ENCODE peak calls at places on chromosomes 5 and 9, in seven cellular contexts. Y is HS-5; U is cerebellar cortex; B is activated naive CD4-positive, alpha-beta T cell treated with Interleukin-2 at 50 U/mL for 16 hours; N is NCI-H1417; X is NCI-H460; K is stimulated activated CD4-positive, alpha-beta T cell treated with anti-CD3 and anti-CD28 coated beads, Interleukin-4, amount 100 ng/mL, for 24 hours. Z is an unnamed sample.

GRCh38 chr9:28037968-28038367 is 464.7 kb upstream of the C9orf72 start:
- DNase-seq in X (no peak), U (no peak), N (no peak), K (no peak), B (no peak), Y (no peak), Z (no peak)

GRCh38 chr5:72447751-72448150 is 59.5 kb downstream of the ZNF366 start:
- DNase-seq in K (no peak), X (no peak), N (no peak), U (no peak), Y (no peak), B (no peak), Z (no peak)

GRCh38 chr5:10301266-10301665 is 6.4 kb downstream of the CMBL start:
- DNase-seq in B (no peak), X (no peak), N (peak; percentile 72), K (no peak), Y (no peak), U (no peak), Z (no peak)

GRCh38 chr9:134326754-134327526 is 685 bp downstream of the RXRA start:
- DNase-seq in N (peak; percentile 59), X (no peak), U (no peak), Y (no peak), K (no peak), B (no peak), Z (no peak)

GRCh38 chr5:122350496-122350895 is 38.5 kb downstream of the SNCAIP start:
- DNase-seq in U (no peak), Y (no peak), N (no peak), B (no peak), K (no peak), X (no peak), Z (no peak)

GRCh38 chr9:6758418-6759113 is 793 bp downstream of the KDM4C start:
- DNase-seq in Y (peak; percentile 39), U (peak; percentile 68), X (no peak), K (peak; percentile 54), B (peak; percentile 58), N (peak; percentile 61), Z (peak; percentile 38)

GRCh38 chr9:93591706-93592388 is 15.5 kb downstream of the PHF2 start:
- DNase-seq in U (no peak), X (no peak), Y (no peak), B (no peak), N (peak; percentile 69), K (no peak), Z (no peak)

GRCh38 chr5:24773241-24773640 is 128.5 kb upstream of the CDH10 start:
- DNase-seq in X (peak; percentile 15), K (no peak), U (no peak), B (no peak), Y (no peak), N (no peak), Z (no peak)

GRCh38 chr9:3018691-3019230 is 174.9 kb upstream of the PUM3 start:
- DNase-seq in K (no peak), B (no peak), U (peak; percentile 74), Y (no peak), X (no peak), N (no peak), Z (no peak)

GRCh38 chr5:155794801-155795200 is 532.2 kb upstream of the SGCD start:
- DNase-seq in X (no peak), B (no peak), U (no peak), K (no peak), N (peak; percentile 3), Y (no peak), Z (no peak)

GRCh38 chr9:121156263-121156731 is 45.4 kb downstream of the RAB14 start:
- DNase-seq in U (no peak), X (no peak), N (no peak), B (no peak), Y (peak; percentile 20), K (peak; percentile 11), Z (no peak)

GRCh38 chr9:16386579-16387077 is 483.8 kb downstream of the BNC2 start:
- DNase-seq in U (no peak), N (no peak), B (no peak), K (no peak), X (no peak), Y (no peak), Z (no peak)

GRCh38 chr9:90092512-90092911 is 487.7 kb downstream of the GADD45G start:
- DNase-seq in U (no peak), N (no peak), X (no peak), B (no peak), Y (no peak), K (peak; percentile 6), Z (no peak)

GRCh38 chr9:21556581-21557427 is 74.7 kb upstream of the IFNE start:
- DNase-seq in U (no peak), K (no peak), X (no peak), Y (no peak), B (no peak), N (no peak), Z (no peak)

GRCh38 chr5:149406203-149406978 is 27.3 kb upstream of the IL17B start:
- DNase-seq in K (no peak), B (no peak), N (no peak), U (peak; percentile 33), Y (no peak), X (no peak), Z (peak; percentile 79)

GRCh38 chr9:70557665-70558419 is 143.4 kb upstream of the KLF9 start:
- DNase-seq in K (no peak), U (no peak), X (no peak), B (no peak), N (no peak), Y (no peak), Z (no peak)

GRCh38 chr9:12855066-12855465 is 80.2 kb downstream of the LURAP1L start:
- DNase-seq in B (no peak), K (no peak), X (no peak), N (no peak), Y (no peak), U (no peak), Z (no peak)

GRCh38 chr5:120866997-120867396 is 402.9 kb downstream of the PRR16 start:
- DNase-seq in U (no peak), Y (no peak), K (no peak), X (no peak), N (no peak), B (no peak), Z (no peak)

GRCh38 chr9:94002316-94003140 is 47.4 kb upstream of the BARX1 start:
- DNase-seq in N (peak; percentile 90), X (peak; percentile 66), K (peak; percentile 11), U (peak; percentile 58), Y (no peak), B (no peak), Z (peak; percentile 49)

GRCh38 chr5:92835712-92836111 is 745.3 kb downstream of the NR2F1-AS1 start:
- DNase-seq in N (no peak), K (no peak), B (no peak), Y (no peak), X (no peak), U (no peak), Z (no peak)

GRCh38 chr5:96381526-96381925 is 51.5 kb downstream of the PCSK1 start:
- DNase-seq in X (peak; percentile 57), Y (no peak), U (no peak), K (no peak), B (no peak), N (peak; percentile 72), Z (no peak)

GRCh38 chr5:155147222-155147621 is 133.7 kb downstream of the KIF4B start:
- DNase-seq in K (no peak), N (peak; percentile 4), B (no peak), U (no peak), X (no peak), Y (peak; percentile 1), Z (no peak)

GRCh38 chr5:115382989-115383388 is 86.5 kb upstream of the CCDC112 start:
- DNase-seq in U (no peak), B (no peak), Y (no peak), X (no peak), N (no peak), K (no peak), Z (no peak)

GRCh38 chr9:117691367-117691766 is 12.8 kb upstream of the TLR4 start:
- DNase-seq in X (no peak), Y (no peak), B (no peak), U (no peak), K (no peak), N (no peak), Z (no peak)

GRCh38 chr5:150582281-150582791 is 58.1 kb upstream of the SYNPO start:
- DNase-seq in N (no peak), B (no peak), X (no peak), Y (no peak), U (no peak), K (no peak), Z (peak; percentile 66)

GRCh38 chr5:107826311-107827000 is 155.7 kb upstream of the EFNA5 start:
- DNase-seq in K (no peak), Y (no peak), U (no peak), B (no peak), X (no peak), N (no peak), Z (no peak)

GRCh38 chr9:137113385-137114159 is 961 bp downstream of the DPP7 start:
- DNase-seq in K (peak; percentile 26), N (peak; percentile 23), X (no peak), B (peak; percentile 37), U (no peak), Y (no peak), Z (no peak)

GRCh38 chr9:123478160-123478559 is 122.2 kb downstream of the CRB2 start:
- DNase-seq in U (no peak), B (no peak), K (no peak), Y (no peak), X (no peak), N (no peak), Z (no peak)

GRCh38 chr5:146447734-146448380 is 724 bp downstream of the TCERG1 start:
- DNase-seq in K (peak; percentile 42), Y (peak; percentile 25), U (no peak), B (peak; percentile 29), X (peak; percentile 17), N (peak; percentile 69), Z (peak; percentile 13)

GRCh38 chr5:84191296-84191695 is 193.4 kb downstream of the EDIL3 start:
- DNase-seq in N (peak; percentile 94), K (no peak), X (no peak), U (peak; percentile 58), Y (no peak), B (no peak), Z (peak; percentile 4)

GRCh38 chr9:120893585-120893857 is 16.5 kb upstream of the PHF19 start:
- DNase-seq in B (no peak), X (no peak), K (no peak), Y (no peak), N (no peak), U (no peak), Z (no peak)

GRCh38 chr5:52269395-52269794 is 518.3 kb upstream of the ITGA1 start:
- DNase-seq in B (no peak), N (peak; percentile 98), U (no peak), Y (no peak), K (no peak), X (no peak), Z (no peak)

GRCh38 chr9:86846679-86847078 is 100.6 kb downstream of the GAS1 start:
- DNase-seq in Y (no peak), K (no peak), N (no peak), U (no peak), B (no peak), X (no peak), Z (no peak)

GRCh38 chr5:65760504-65761275 is 38.7 kb downstream of the NLN start:
- DNase-seq in K (peak; percentile 39), B (peak; percentile 45), X (no peak), Y (no peak), U (peak; percentile 16), N (peak; percentile 55), Z (no peak)

GRCh38 chr9:129384138-129384886 is 206.3 kb upstream of the IER5L start:
- DNase-seq in Y (no peak), U (no peak), N (no peak), X (no peak), K (no peak), B (no peak), Z (no peak)

GRCh38 chr9:21709464-21710058 is 92.9 kb upstream of the MTAP start:
- DNase-seq in Y (no peak), U (peak; percentile 46), B (peak; percentile 67), N (no peak), K (peak; percentile 78), X (peak; percentile 54), Z (peak; percentile 2)

GRCh38 chr9:108271236-108271635 is 584.5 kb downstream of the ACTL7B start:
- DNase-seq in K (no peak), U (no peak), Y (no peak), X (no peak), B (no peak), N (no peak), Z (no peak)

GRCh38 chr5:143192191-143192880 is 211.2 kb downstream of the NR3C1 start:
- DNase-seq in N (no peak), Y (no peak), K (no peak), U (no peak), X (no peak), B (no peak), Z (no peak)